ENCODE peak calls at places on chromosome 11, in four cellular contexts. One of them, this sample, is unnamed.

GRCh38 chr11:67499808-67500793 is 5.1 kb downstream of the PITPNM1 start:
- DNase-seq in HCT116: no peak
- DNase-seq in cardiac fibroblast: no peak
- DNase-seq in astrocyte of the spinal cord: no peak
- DNase-seq in this sample: no peak

GRCh38 chr11:95764267-95764898 is 25.2 kb downstream of the FAM76B start:
- DNase-seq in HCT116: peak; percentile 27
- DNase-seq in cardiac fibroblast: peak; percentile 76
- DNase-seq in astrocyte of the spinal cord: peak; percentile 76
- DNase-seq in this sample: peak; percentile 69

GRCh38 chr11:128831781-128832497 is 35.2 kb downstream of the KCNJ1 start:
- DNase-seq in HCT116: no peak
- DNase-seq in cardiac fibroblast: no peak
- DNase-seq in astrocyte of the spinal cord: no peak
- DNase-seq in this sample: no peak

GRCh38 chr11:118374729-118375128 is 15.3 kb downstream of the UBE4A start:
- DNase-seq in HCT116: no peak
- DNase-seq in cardiac fibroblast: no peak
- DNase-seq in astrocyte of the spinal cord: no peak
- DNase-seq in this sample: peak; percentile 10

GRCh38 chr11:72048718-72049460 is 31.5 kb downstream of the NUMA1 start:
- DNase-seq in HCT116: no peak
- DNase-seq in cardiac fibroblast: no peak
- DNase-seq in astrocyte of the spinal cord: no peak
- DNase-seq in this sample: no peak

GRCh38 chr11:118912742-118913410 is 12.8 kb downstream of the BCL9L start:
- DNase-seq in HCT116: no peak
- DNase-seq in cardiac fibroblast: peak; percentile 40
- DNase-seq in astrocyte of the spinal cord: no peak
- DNase-seq in this sample: no peak

GRCh38 chr11:58837707-58838388 is 6.7 kb downstream of the GLYATL2 start:
- DNase-seq in HCT116: no peak
- DNase-seq in cardiac fibroblast: no peak
- DNase-seq in astrocyte of the spinal cord: no peak
- DNase-seq in this sample: no peak

GRCh38 chr11:6201486-6201885 is 2.5 kb downstream of the OR52W1 start:
- DNase-seq in HCT116: no peak
- DNase-seq in cardiac fibroblast: peak; percentile 13
- DNase-seq in astrocyte of the spinal cord: no peak
- DNase-seq in this sample: peak; percentile 54

GRCh38 chr11:123351375-123351774 is 78.7 kb upstream of the GRAMD1B start:
- DNase-seq in HCT116: no peak
- DNase-seq in cardiac fibroblast: no peak
- DNase-seq in astrocyte of the spinal cord: no peak
- DNase-seq in this sample: peak; percentile 1

GRCh38 chr11:46669606-46670243 is 30.7 kb downstream of the ARHGAP1 start:
- DNase-seq in HCT116: no peak
- DNase-seq in cardiac fibroblast: no peak
- DNase-seq in astrocyte of the spinal cord: no peak
- DNase-seq in this sample: peak; percentile 17

GRCh38 chr11:61534025-61534900 is 25.7 kb downstream of the LRRC10B start:
- DNase-seq in HCT116: no peak
- DNase-seq in cardiac fibroblast: no peak
- DNase-seq in astrocyte of the spinal cord: no peak
- DNase-seq in this sample: no peak

GRCh38 chr11:8440649-8441048 is 153.4 kb downstream of the STK33 start:
- DNase-seq in HCT116: no peak
- DNase-seq in cardiac fibroblast: no peak
- DNase-seq in astrocyte of the spinal cord: no peak
- DNase-seq in this sample: no peak

GRCh38 chr11:123573291-123573690 is 81.1 kb downstream of the SCN3B start:
- DNase-seq in HCT116: no peak
- DNase-seq in cardiac fibroblast: no peak
- DNase-seq in astrocyte of the spinal cord: no peak
- DNase-seq in this sample: no peak

GRCh38 chr11:64813826-64814225 is 3.5 kb upstream of the MEN1 start:
- DNase-seq in HCT116: no peak
- DNase-seq in cardiac fibroblast: no peak
- DNase-seq in astrocyte of the spinal cord: no peak
- DNase-seq in this sample: no peak

GRCh38 chr11:131889146-131889577 is 518.7 kb downstream of the NTM start:
- DNase-seq in HCT116: no peak
- DNase-seq in cardiac fibroblast: peak; percentile 94
- DNase-seq in astrocyte of the spinal cord: peak; percentile 93
- DNase-seq in this sample: peak; percentile 81

GRCh38 chr11:47620836-47621378 is 21.5 kb downstream of the MTCH2 start:
- DNase-seq in HCT116: no peak
- DNase-seq in cardiac fibroblast: no peak
- DNase-seq in astrocyte of the spinal cord: no peak
- DNase-seq in this sample: no peak

GRCh38 chr11:12182650-12183511 is 72.5 kb downstream of the MICAL2 start:
- DNase-seq in HCT116: peak; percentile 74
- DNase-seq in cardiac fibroblast: peak; percentile 99
- DNase-seq in astrocyte of the spinal cord: peak; percentile 98
- DNase-seq in this sample: peak; percentile 92

GRCh38 chr11:119907122-119907933 is 178.3 kb upstream of the NECTIN1 start:
- DNase-seq in HCT116: no peak
- DNase-seq in cardiac fibroblast: no peak
- DNase-seq in astrocyte of the spinal cord: no peak
- DNase-seq in this sample: no peak

GRCh38 chr11:109059402-109059801 is 362.6 kb upstream of the C11orf87 start:
- DNase-seq in HCT116: no peak
- DNase-seq in cardiac fibroblast: no peak
- DNase-seq in astrocyte of the spinal cord: no peak
- DNase-seq in this sample: no peak

GRCh38 chr11:32113200-32113599 is 22.3 kb downstream of the RCN1 start:
- DNase-seq in HCT116: no peak
- DNase-seq in cardiac fibroblast: peak; percentile 28
- DNase-seq in astrocyte of the spinal cord: peak; percentile 65
- DNase-seq in this sample: peak; percentile 65

DNA sequence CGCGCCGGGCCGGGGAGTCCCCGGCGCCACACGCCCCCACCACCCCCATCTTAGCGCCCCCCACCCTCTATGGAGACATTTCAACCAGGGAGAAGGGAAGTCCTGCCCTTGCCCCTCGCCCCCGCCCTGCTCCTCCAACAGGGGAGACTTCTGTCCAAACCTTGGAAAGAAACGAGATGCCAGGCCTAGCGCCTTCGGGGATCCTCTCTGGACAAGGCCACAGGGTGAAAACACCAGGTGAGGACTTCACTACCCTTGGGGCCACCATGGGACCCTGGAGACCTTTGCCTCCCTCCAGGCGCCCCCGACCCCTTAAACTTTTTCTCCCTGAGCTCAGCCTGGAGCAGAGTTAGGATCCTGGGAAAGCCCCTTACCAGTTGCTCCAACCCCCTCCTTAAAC is 11.6 kb upstream of the NPAS4 start:
- DNase-seq in HCT116: no peak
- DNase-seq in cardiac fibroblast: no peak
- DNase-seq in astrocyte of the spinal cord: no peak
- DNase-seq in this sample: no peak
- H3K4me3 ChIP-seq in HCT116: no peak overlapping the region
- H3K4me3 ChIP-seq in cardiac fibroblast: no peak overlapping the region
- H3K4me3 ChIP-seq in astrocyte of the spinal cord: no peak overlapping the region
- H3K4me3 ChIP-seq in this sample: no peak overlapping the region

GRCh38 chr11:19679952-19680823 is 32.4 kb upstream of the NAV2 start:
- DNase-seq in HCT116: peak; percentile 75
- DNase-seq in cardiac fibroblast: peak; percentile 99
- DNase-seq in astrocyte of the spinal cord: peak; percentile 98
- DNase-seq in this sample: peak; percentile 89
- TF ChIP-seq CTCF in HCT116: no peak
- TF ChIP-seq CTCF in cardiac fibroblast: peak; percentile 29
- TF ChIP-seq CTCF in astrocyte of the spinal cord: no peak
- TF ChIP-seq CTCF in this sample: no peak

GRCh38 chr11:68683086-68683951 is 1.0 kb upstream of the GAL start:
- DNase-seq in HCT116: no peak
- DNase-seq in cardiac fibroblast: no peak
- DNase-seq in astrocyte of the spinal cord: no peak
- DNase-seq in this sample: no peak
- H3K4me3 ChIP-seq in HCT116: no peak overlapping the region
- H3K4me3 ChIP-seq in cardiac fibroblast: no peak overlapping the region
- H3K4me3 ChIP-seq in astrocyte of the spinal cord: no peak overlapping the region
- H3K4me3 ChIP-seq in this sample: no peak overlapping the region

GRCh38 chr11:783581-784015 is 6.3 kb downstream of the CEND1 start:
- DNase-seq in HCT116: peak; percentile 78
- DNase-seq in cardiac fibroblast: peak; percentile 75
- DNase-seq in astrocyte of the spinal cord: peak; percentile 85
- DNase-seq in this sample: peak; percentile 77
- TF ChIP-seq CTCF in HCT116: peak; percentile 94
- TF ChIP-seq CTCF in cardiac fibroblast: peak; percentile 88
- TF ChIP-seq CTCF in astrocyte of the spinal cord: peak; percentile 94
- TF ChIP-seq CTCF in this sample: peak; percentile 86

GRCh38 chr11:2387266-2387982 is 10.3 kb downstream of the CD81 start:
- DNase-seq in HCT116: no peak
- DNase-seq in cardiac fibroblast: peak; percentile 45
- DNase-seq in astrocyte of the spinal cord: peak; percentile 58
- DNase-seq in this sample: peak; percentile 51
- H3K4me3 ChIP-seq in HCT116: no peak overlapping the region
- H3K4me3 ChIP-seq in cardiac fibroblast: no peak overlapping the region
- H3K4me3 ChIP-seq in astrocyte of the spinal cord: no peak overlapping the region
- H3K4me3 ChIP-seq in this sample: no peak overlapping the region